ENCODE peak calls at places on chromosomes 16 and 17, in six cellular contexts. H is GM03348, C is HEK293T, F is posterior cingulate gyrus, U is KBM-7, Z is fibroblast of mammary gland. K is an unnamed sample.

GRCh38 chr17:52923658-52924057 is 765.1 kb upstream of the CA10 start:
- DNase-seq in H (no peak), C (no peak), F (no peak), U (no peak), Z (no peak), K (no peak)

GRCh38 chr16:77212736-77213541 is 13.7 kb downstream of the SYCE1L start:
- DNase-seq in H (peak; percentile 68), C (peak; percentile 69), F (no peak), U (peak; percentile 75), Z (no peak), K (peak; percentile 58)

GRCh38 chr16:88886915-88887521 is 20.6 kb upstream of the PABPN1L start:
- DNase-seq in H (no peak), C (no peak), F (no peak), U (no peak), Z (peak; percentile 57), K (no peak)

GRCh38 chr16:86984286-86984685 is 332.9 kb downstream of the C16orf95 start:
- DNase-seq in H (no peak), C (no peak), F (no peak), U (no peak), Z (no peak), K (no peak)

GRCh38 chr17:72430611-72431432 is 310.0 kb downstream of the SOX9 start:
- DNase-seq in H (peak; percentile 39), C (peak; percentile 39), F (no peak), U (no peak), Z (peak; percentile 14), K (peak; percentile 11)

GRCh38 chr17:49022391-49022941 is 25.3 kb downstream of the IGF2BP1 start:
- DNase-seq in H (peak; percentile 89), C (no peak), F (no peak), U (no peak), Z (no peak), K (no peak)

GRCh38 chr17:7252176-7253043 is at the start of gene ELP5:
- DNase-seq in H (peak; percentile 93), C (peak; percentile 90), F (peak; percentile 89), U (peak; percentile 99), Z (peak; percentile 95), K (peak; percentile 95)

GRCh38 chr16:3095869-3096268 is 3.2 kb downstream of the ZSCAN10 start:
- DNase-seq in H (peak; percentile 41), C (no peak), F (no peak), U (peak; percentile 88), Z (peak; percentile 24), K (peak; percentile 39)

GRCh38 chr16:58503863-58504688 is 4.1 kb downstream of the NDRG4 start:
- DNase-seq in H (no peak), C (no peak), F (peak; percentile 27), U (no peak), Z (no peak), K (no peak)

GRCh38 chr17:48023408-48024148 is 14.0 kb downstream of the COPZ2 start:
- DNase-seq in H (peak; percentile 83), C (no peak), F (peak; percentile 85), U (peak; percentile 68), Z (peak; percentile 52), K (peak; percentile 95)

GRCh38 chr17:34825884-34826283 is 135.4 kb downstream of the CCT6B start:
- DNase-seq in H (no peak), C (no peak), F (no peak), U (no peak), Z (no peak), K (no peak)

GRCh38 chr17:47862621-47863440 is 11.9 kb upstream of the SP6 start:
- DNase-seq in H (peak; percentile 84), C (no peak), F (no peak), U (no peak), Z (peak; percentile 85), K (peak; percentile 90)

GRCh38 chr16:88951989-88952388 is 25.0 kb downstream of the CBFA2T3 start:
- DNase-seq in H (no peak), C (no peak), F (no peak), U (no peak), Z (no peak), K (no peak)

GRCh38 chr16:51389881-51390280 is 238.8 kb upstream of the SALL1 start:
- DNase-seq in H (no peak), C (no peak), F (no peak), U (no peak), Z (no peak), K (no peak)

GRCh38 chr16:13957197-13958078 is 37.5 kb downstream of the ERCC4 start:
- DNase-seq in H (peak; percentile 82), C (peak; percentile 34), F (no peak), U (peak; percentile 79), Z (peak; percentile 99), K (peak; percentile 96)

GRCh38 chr16:72934661-72935403 is 113.1 kb downstream of the ZFHX3 start:
- DNase-seq in H (no peak), C (no peak), F (no peak), U (peak; percentile 24), Z (peak; percentile 84), K (no peak)

GRCh38 chr16:58306327-58306726 is 11.5 kb upstream of the PRSS54 start:
- DNase-seq in H (no peak), C (no peak), F (no peak), U (peak; percentile 42), Z (peak; percentile 53), K (peak; percentile 38)

GRCh38 chr16:31568577-31569359 is 41.1 kb downstream of the AHSP start:
- DNase-seq in H (no peak), C (no peak), F (no peak), U (no peak), Z (peak; percentile 12), K (peak; percentile 3)

GRCh38 chr17:47300718-47301117 is 23.0 kb upstream of the EFCAB13 start:
- DNase-seq in H (no peak), C (no peak), F (no peak), U (no peak), Z (no peak), K (no peak)

GRCh38 chr16:88768041-88768876 is 16.8 kb downstream of the PIEZO1 start:
- DNase-seq in H (peak; percentile 38), C (no peak), F (no peak), U (no peak), Z (peak; percentile 75), K (peak; percentile 49)

GRCh38 chr16:29254676-29255495 is 151.6 kb downstream of the NPIPB11 start:
- DNase-seq in H (no peak), C (no peak), F (no peak), U (no peak), Z (no peak), K (no peak)

GRCh38 chr17:32854177-32854576 is 22.7 kb downstream of the MYO1D start:
- DNase-seq in H (no peak), C (no peak), F (no peak), U (no peak), Z (no peak), K (peak; percentile 36)

GRCh38 chr16:83268164-83268563 is 539.6 kb upstream of the HSBP1 start:
- DNase-seq in H (no peak), C (no peak), F (no peak), U (no peak), Z (no peak), K (no peak)

GRCh38 chr16:87607223-87607622 is 4.9 kb downstream of the JPH3 start:
- DNase-seq in H (no peak), C (no peak), F (no peak), U (no peak), Z (no peak), K (no peak)

GRCh38 chr17:5122586-5123342 is 6.9 kb downstream of the USP6 start:
- DNase-seq in H (peak; percentile 43), C (no peak), F (no peak), U (no peak), Z (no peak), K (peak; percentile 53)

GRCh38 chr17:13919818-13920217 is 149.5 kb upstream of the COX10 start:
- DNase-seq in H (no peak), C (no peak), F (no peak), U (no peak), Z (no peak), K (no peak)

GRCh38 chr16:969508-970378 is 1.0 kb downstream of the LMF1 start:
- DNase-seq in H (peak; percentile 79), C (peak; percentile 40), F (no peak), U (peak; percentile 9), Z (peak; percentile 16), K (peak; percentile 69)

GRCh38 chr16:83851473-83851872 is 43.7 kb downstream of the HSBP1 start:
- DNase-seq in H (no peak), C (no peak), F (no peak), U (no peak), Z (no peak), K (no peak)

GRCh38 chr17:1447061-1447460 is 9.0 kb downstream of the CRK start:
- DNase-seq in H (no peak), C (no peak), F (no peak), U (peak; percentile 47), Z (no peak), K (no peak)

GRCh38 chr16:75416904-75417565 is 16.3 kb downstream of the CFDP1 start:
- DNase-seq in H (no peak), C (no peak), F (no peak), U (no peak), Z (no peak), K (no peak)

GRCh38 chr17:16027708-16028584 is 28.3 kb downstream of the TTC19 start:
- DNase-seq in H (peak; percentile 79), C (no peak), F (no peak), U (no peak), Z (peak; percentile 94), K (peak; percentile 95)

GRCh38 chr17:74369221-74369620 is 1.9 kb downstream of the GPR142 start:
- DNase-seq in H (no peak), C (no peak), F (no peak), U (no peak), Z (no peak), K (no peak)

K was measured in GM23248.